ENCODE peak calls at places on chromosome 19, in eight cellular contexts. A is sigmoid colon, F is ovary, Y is lower leg skin, W is Peyer's patch, J is NB4, X is HepG2, U is endothelial cell of umbilical vein. R is an unnamed sample.

GRCh38 chr19:45428385-45429231 is 4.9 kb upstream of the ERCC1 start:
- DNase-seq in A (peak), F (peak), Y (no peak), W (no peak), J (peak), X (no peak), U (peak), R (no peak)

GRCh38 chr19:35963514-35963913 is 27.3 kb downstream of the LRFN3 start:
- DNase-seq in A (no peak), F (no peak), Y (no peak), W (no peak), J (peak), X (peak), U (peak), R (no peak)

GRCh38 chr19:47609885-47610545 is 1.1 kb downstream of the BICRA start:
- DNase-seq in A (peak), F (peak), Y (no peak), W (peak), J (peak), X (peak), U (peak), R (peak)

GRCh38 chr19:48768989-48769713 is 13.8 kb downstream of the FGF21 start:
- DNase-seq in A (no peak), F (no peak), Y (no peak), W (no peak), J (peak), X (peak), U (no peak), R (no peak)

GRCh38 chr19:48135411-48135810 is 24.8 kb upstream of the PLA2G4C start:
- DNase-seq in A (no peak), F (no peak), Y (no peak), W (no peak), J (peak), X (no peak), U (peak), R (no peak)

GRCh38 chr19:1856698-1857603 is 6.4 kb downstream of the KLF16 start:
- DNase-seq in A (peak), F (peak), Y (peak), W (peak), J (peak), X (peak), U (peak), R (peak)

GRCh38 chr19:1402411-1403070 is 1.2 kb upstream of the GAMT start:
- DNase-seq in A (no peak), F (no peak), Y (no peak), W (no peak), J (no peak), X (no peak), U (no peak), R (peak)

GRCh38 chr19:44050740-44051653 is 839 bp upstream of the ZNF223 start:
- DNase-seq in A (no peak), F (no peak), Y (no peak), W (peak), J (no peak), X (no peak), U (no peak), R (no peak)

GRCh38 chr19:55526216-55527196 is 10.4 kb downstream of the SBK2 start:
- DNase-seq in A (no peak), F (no peak), Y (no peak), W (peak), J (no peak), X (peak), U (peak), R (peak)

GRCh38 chr19:2798733-2799132 is 13.4 kb downstream of the THOP1 start:
- DNase-seq in A (no peak), F (no peak), Y (no peak), W (no peak), J (no peak), X (no peak), U (no peak), R (no peak)

GRCh38 chr19:33376931-33377557 is 3.5 kb downstream of the CEBPG start:
- DNase-seq in A (peak), F (no peak), Y (no peak), W (peak), J (no peak), X (no peak), U (peak), R (no peak)

GRCh38 chr19:46927106-46927505 is 66.3 kb downstream of the ARHGAP35 start:
- DNase-seq in A (no peak), F (no peak), Y (no peak), W (no peak), J (no peak), X (no peak), U (no peak), R (no peak)

GRCh38 chr19:18170714-18171255 is 2.8 kb upstream of the IFI30 start:
- DNase-seq in A (no peak), F (peak), Y (no peak), W (no peak), J (peak), X (no peak), U (no peak), R (peak)

GRCh38 chr19:18460313-18460712 is 22.4 kb upstream of the ISYNA1 start:
- DNase-seq in A (peak), F (peak), Y (peak), W (no peak), J (no peak), X (no peak), U (no peak), R (no peak)

GRCh38 chr19:18202759-18203407 is 959 bp downstream of the RAB3A start:
- DNase-seq in A (peak), F (peak), Y (peak), W (no peak), J (peak), X (no peak), U (no peak), R (no peak)

GRCh38 chr19:49802836-49803528 is 10.1 kb downstream of the FUZ start:
- DNase-seq in A (no peak), F (peak), Y (no peak), W (no peak), J (no peak), X (no peak), U (no peak), R (no peak)

GRCh38 chr19:42459926-42460325 is 17.2 kb upstream of the CXCL17 start:
- DNase-seq in A (no peak), F (no peak), Y (no peak), W (no peak), J (no peak), X (no peak), U (no peak), R (no peak)

GRCh38 chr19:43534811-43535761 is 2.1 kb downstream of the ZNF575 start:
- DNase-seq in A (peak), F (peak), Y (no peak), W (peak), J (peak), X (peak), U (peak), R (peak)

GRCh38 chr19:23116802-23117571 is at the start of gene ZNF730:
- DNase-seq in A (no peak), F (peak), Y (no peak), W (no peak), J (peak), X (no peak), U (peak), R (peak)

GRCh38 chr19:41887711-41888382 is 4.9 kb downstream of the ARHGEF1 start:
- DNase-seq in A (no peak), F (no peak), Y (no peak), W (peak), J (peak), X (peak), U (no peak), R (peak)

GRCh38 chr19:2341987-2342386 is 13.5 kb downstream of the SPPL2B start:
- DNase-seq in A (no peak), F (no peak), Y (no peak), W (no peak), J (no peak), X (no peak), U (no peak), R (peak)

GRCh38 chr19:2057484-2058469 is 6.7 kb upstream of the MKNK2 start:
- DNase-seq in A (no peak), F (no peak), Y (no peak), W (no peak), J (no peak), X (no peak), U (no peak), R (peak)

GRCh38 chr19:34253711-34254551 is 423 bp upstream of the GARRE1 start:
- DNase-seq in A (peak), F (peak), Y (peak), W (peak), J (peak), X (peak), U (peak), R (peak)

GRCh38 chr19:19170053-19170945 is at the start of gene MEF2B:
- DNase-seq in A (no peak), F (peak), Y (peak), W (peak), J (peak), X (peak), U (peak), R (peak)

GRCh38 chr19:5696196-5697021 is 6.3 kb downstream of the RPL36 start:
- DNase-seq in A (peak), F (no peak), Y (no peak), W (no peak), J (no peak), X (no peak), U (no peak), R (peak)

GRCh38 chr19:19096641-19097627 is 33.1 kb downstream of the SLC25A42 start:
- DNase-seq in A (no peak), F (no peak), Y (no peak), W (peak), J (no peak), X (peak), U (no peak), R (no peak)

GRCh38 chr19:38270587-38271167 is 6.3 kb downstream of the SPINT2 start:
- DNase-seq in A (no peak), F (no peak), Y (no peak), W (no peak), J (no peak), X (no peak), U (no peak), R (no peak)

GRCh38 chr19:5645409-5645808 is 22.5 kb downstream of the SAFB start:
- DNase-seq in A (peak), F (no peak), Y (no peak), W (no peak), J (no peak), X (no peak), U (no peak), R (no peak)

GRCh38 chr19:46240693-46241092 is 11.2 kb downstream of the IGFL1 start:
- DNase-seq in A (no peak), F (no peak), Y (no peak), W (no peak), J (no peak), X (no peak), U (no peak), R (no peak)

GRCh38 chr19:2650515-2650914 is 52.0 kb downstream of the GNG7 start:
- DNase-seq in A (no peak), F (peak), Y (no peak), W (no peak), J (no peak), X (peak), U (no peak), R (no peak)

GRCh38 chr19:47729799-47730520 is 15.4 kb upstream of the NOP53 start:
- DNase-seq in A (peak), F (peak), Y (peak), W (no peak), J (peak), X (peak), U (peak), R (peak)

GRCh38 chr19:48735031-48735615 is 5.3 kb downstream of the RASIP1 start:
- DNase-seq in A (no peak), F (no peak), Y (no peak), W (peak), J (peak), X (no peak), U (no peak), R (peak)

GRCh38 chr19:43651758-43652545 is 12.3 kb upstream of the CADM4 start:
- DNase-seq in A (peak), F (peak), Y (peak), W (peak), J (peak), X (peak), U (peak), R (peak)

GRCh38 chr19:48501446-48501960 is 10.1 kb downstream of the LMTK3 start:
- DNase-seq in A (no peak), F (no peak), Y (no peak), W (peak), J (no peak), X (peak), U (no peak), R (peak)

GRCh38 chr19:14136509-14137281 is at the start of gene ASF1B:
- DNase-seq in A (peak), F (peak), Y (peak), W (peak), J (peak), X (peak), U (peak), R (peak)
- TF ChIP-seq POLR2A in A (peak), F (peak), Y (no peak), W (peak), J (peak), X (peak), U (peak), R (peak)

GRCh38 chr19:13234518-13234917 is 84.3 kb downstream of the IER2 start:
- DNase-seq in A (no peak), F (peak), Y (peak), W (peak), J (peak), X (peak), U (no peak), R (no peak)
- TF ChIP-seq CTCF in A (peak), F (no peak), Y (no peak), W (peak), J (peak), X (peak), U (peak), R (peak)

GRCh38 chr19:52170304-52170703 is 1.1 kb downstream of the ZNF836 start:
- DNase-seq in A (no peak), F (no peak), Y (no peak), W (no peak), J (no peak), X (no peak), U (no peak), R (no peak)
- TF ChIP-seq POLR2A in A (no peak), F (no peak), Y (no peak), W (no peak), J (no peak), X (no peak), U (no peak), R (no peak)

GRCh38 chr19:29054886-29055675 is 157.9 kb downstream of the UQCRFS1 start:
- DNase-seq in A (peak), F (no peak), Y (no peak), W (no peak), J (no peak), X (no peak), U (no peak), R (no peak)

GRCh38 chr19:29062486-29063435 is 150.2 kb downstream of the UQCRFS1 start:
- DNase-seq in A (no peak), F (no peak), Y (no peak), W (no peak), J (no peak), X (no peak), U (no peak), R (no peak)

GRCh38 chr19:29060833-29061364 is 152.1 kb downstream of the UQCRFS1 start:
- DNase-seq in A (no peak), F (no peak), Y (no peak), W (no peak), J (peak), X (no peak), U (no peak), R (no peak)
- TF ChIP-seq CTCF in A (no peak), F (no peak), Y (no peak), W (no peak), J (no peak), X (no peak), U (no peak), R (no peak)

GRCh38 chr19:10292206-10292788 is 2.5 kb downstream of the ICAM5 start:
- DNase-seq in A (peak), F (peak), Y (peak), W (peak), J (peak), X (peak), U (peak), R (peak)

GRCh38 chr19:10291554-10292205 is 1.9 kb downstream of the ICAM5 start:
- DNase-seq in A (peak), F (no peak), Y (no peak), W (peak), J (peak), X (no peak), U (no peak), R (no peak)

GRCh38 chr19:10289836-10290438 is at the start of gene ICAM5:
- DNase-seq in A (no peak), F (no peak), Y (no peak), W (no peak), J (peak), X (no peak), U (no peak), R (no peak)

GRCh38 chr19:10290439-10290875 is 705 bp downstream of the ICAM5 start:
- DNase-seq in A (no peak), F (no peak), Y (no peak), W (no peak), J (peak), X (no peak), U (no peak), R (peak)

GRCh38 chr19:10290876-10291553 is 1.3 kb downstream of the ICAM5 start:
- DNase-seq in A (no peak), F (peak), Y (no peak), W (peak), J (peak), X (peak), U (no peak), R (peak)
- TF ChIP-seq POLR2A in A (no peak), F (no peak), Y (no peak), W (peak), J (no peak), X (no peak), U (no peak), R (no peak)

GRCh38 chr19:58544591-58545285 is 874 bp downstream of the TRIM28 start:
- DNase-seq in A (peak), F (no peak), Y (no peak), W (no peak), J (no peak), X (no peak), U (peak), R (peak)

GRCh38 chr19:58546131-58546530 is 2.3 kb downstream of the TRIM28 start:
- DNase-seq in A (no peak), F (no peak), Y (no peak), W (no peak), J (no peak), X (no peak), U (no peak), R (no peak)

GRCh38 chr19:58545286-58546068 is 1.6 kb downstream of the TRIM28 start:
- DNase-seq in A (peak), F (no peak), Y (no peak), W (no peak), J (no peak), X (no peak), U (no peak), R (no peak)

GRCh38 chr19:58547323-58548312 is 3.8 kb downstream of the TRIM28 start:
- DNase-seq in A (no peak), F (no peak), Y (no peak), W (no peak), J (no peak), X (no peak), U (no peak), R (no peak)

DNA sequence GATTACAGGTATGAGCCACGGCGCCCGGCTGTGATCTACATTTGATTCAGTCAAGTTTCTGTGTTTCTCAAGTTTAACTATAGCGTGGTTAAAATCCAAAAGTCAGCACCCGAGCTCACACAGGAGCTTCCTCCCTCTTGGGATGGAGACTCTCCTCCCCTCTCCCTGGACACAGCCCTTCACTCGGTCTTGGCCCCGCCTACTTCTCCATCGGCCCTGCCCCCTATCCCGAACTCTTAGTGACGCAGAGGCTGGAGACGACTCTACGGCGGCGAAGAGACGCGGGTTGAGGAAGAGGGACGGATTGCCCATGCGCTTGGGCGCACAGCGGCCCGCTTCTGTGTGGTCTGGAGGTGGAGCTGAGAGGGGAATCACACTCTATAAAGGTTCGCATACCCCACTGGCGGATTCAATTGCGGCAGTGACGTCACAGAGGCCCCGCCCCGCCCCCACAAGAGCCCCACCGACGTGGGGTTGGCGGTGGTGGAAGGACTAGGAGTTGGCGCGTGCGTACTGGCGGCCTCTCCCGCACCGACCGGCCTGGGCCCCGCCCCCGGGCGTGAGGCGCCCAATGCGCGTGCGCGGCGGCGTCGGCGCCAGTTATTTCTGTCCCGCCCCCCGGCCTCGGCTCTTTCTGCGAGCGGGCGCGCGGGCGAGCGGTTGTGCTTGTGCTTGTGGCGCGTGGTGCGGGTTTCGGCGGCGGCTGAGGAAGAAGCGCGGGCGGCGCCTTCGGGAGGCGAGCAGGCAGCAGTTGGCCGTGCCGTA is at the start of gene TRIM28:
- DNase-seq in A (peak), F (peak), Y (peak), W (peak), J (peak), X (peak), U (peak), R (peak)
- TF ChIP-seq CTCF in A (no peak), F (peak), Y (no peak), W (no peak), J (no peak), X (no peak), U (no peak), R (peak)

GRCh38 chr19:4402171-4403004 is at the start of gene CHAF1A:
- DNase-seq in A (peak), F (peak), Y (peak), W (peak), J (peak), X (peak), U (peak), R (peak)
- TF ChIP-seq POLR2A in A (no peak), F (peak), Y (no peak), W (peak), J (peak), X (peak), U (no peak), R (peak)

GRCh38 chr19:12938536-12939291 is at the start of gene CALR:
- DNase-seq in A (peak), F (peak), Y (no peak), W (no peak), J (peak), X (no peak), U (peak), R (no peak)
- TF ChIP-seq CTCF in A (no peak), F (peak), Y (no peak), W (peak), J (no peak), X (no peak), U (no peak), R (peak)

GRCh38 chr19:7098701-7099596 is 29.4 kb downstream of the ZNF557 start:
- DNase-seq in A (peak), F (peak), Y (peak), W (peak), J (peak), X (peak), U (peak), R (peak)
- TF ChIP-seq POLR2A in A (no peak), F (peak), Y (no peak), W (peak), J (peak), X (peak), U (peak), R (peak)

DNA sequence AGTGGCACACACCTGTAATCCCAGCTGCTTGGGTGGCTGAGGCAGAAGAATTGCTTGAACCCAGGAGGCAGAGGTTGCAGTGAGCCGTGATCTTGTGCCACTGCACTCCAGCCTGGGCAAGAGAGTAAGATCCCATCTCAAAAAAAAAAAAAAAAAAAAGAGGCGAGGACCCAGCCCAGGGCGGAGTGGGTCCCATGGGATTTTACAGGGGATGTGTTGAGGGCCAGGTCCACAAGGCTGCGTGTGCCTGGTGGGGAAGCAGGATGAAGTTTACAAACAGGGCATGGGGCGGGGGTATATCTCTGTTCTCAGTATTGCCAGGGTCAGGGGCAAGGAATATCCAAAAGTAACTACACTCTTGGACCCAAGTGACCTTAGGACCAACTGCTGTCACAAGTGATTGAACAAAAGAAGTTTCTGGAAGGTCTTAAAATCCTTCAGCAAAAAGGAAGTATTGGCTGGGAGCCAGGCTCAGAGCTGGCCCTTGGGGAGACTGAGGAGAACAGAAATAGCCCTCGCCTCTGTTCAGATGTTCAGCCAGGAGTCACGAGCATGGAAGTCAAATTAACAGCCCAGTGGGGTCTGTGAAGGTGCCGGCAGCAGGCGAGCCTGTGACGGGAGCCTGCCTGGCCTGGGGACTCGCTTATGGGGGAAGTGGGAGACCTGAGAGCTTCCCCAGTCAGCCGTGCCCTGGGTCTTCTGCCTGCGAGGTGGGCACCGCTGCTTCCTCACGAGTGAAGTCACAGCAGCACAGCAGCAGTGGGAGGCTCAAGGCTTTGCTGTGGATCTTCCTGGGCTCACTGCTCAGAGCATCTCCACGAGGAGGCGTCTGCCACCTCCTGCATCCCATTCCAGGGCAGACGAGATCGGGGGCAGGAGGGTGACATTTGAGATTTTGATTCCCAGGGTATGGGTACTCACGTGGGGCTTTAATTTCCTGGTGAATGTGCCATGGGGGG is 6.4 kb downstream of the MYO9B start:
- DNase-seq in A (no peak), F (no peak), Y (no peak), W (no peak), J (no peak), X (no peak), U (no peak), R (peak)
- TF ChIP-seq CTCF in A (no peak), F (no peak), Y (no peak), W (no peak), J (no peak), X (no peak), U (no peak), R (no peak)